ENCODE peak calls at places on chromosomes 2 and 18, in nine cellular contexts. Z is brain microvascular endothelial cell, C is SK-N-SH, D is fibroblast of villous mesenchyme, R is cardiac muscle cell, I is IMR-90, T is A549, W is left ventricle myocardium inferior, X is dorsolateral prefrontal cortex. P is an unnamed sample.

GRCh38 chr18:7755753-7756475 is 188.8 kb downstream of the PTPRM start:
- DNase-seq in Z (no peak), C (no peak), D (peak; percentile 41), R (no peak), I (peak; percentile 31), T (no peak), W (no peak), X (no peak), P (peak; percentile 31)

GRCh38 chr18:49976810-49977209 is 163.5 kb upstream of the ACAA2 start:
- DNase-seq in Z (no peak), C (no peak), D (no peak), R (no peak), I (no peak), T (no peak), W (no peak), X (no peak), P (peak; percentile 7)

GRCh38 chr18:56235773-56236115 is 402.6 kb downstream of the TXNL1 start:
- DNase-seq in Z (no peak), C (no peak), D (no peak), R (peak; percentile 12), I (no peak), T (no peak), W (no peak), X (no peak), P (no peak)

GRCh38 chr2:162490795-162491470 is 147.0 kb downstream of the GCA start:
- DNase-seq in Z (no peak), C (no peak), D (no peak), R (no peak), I (no peak), T (no peak), W (no peak), X (no peak), P (no peak)

GRCh38 chr2:6111676-6112294 is 419.6 kb downstream of the SOX11 start:
- DNase-seq in Z (no peak), C (peak; percentile 46), D (no peak), R (no peak), I (no peak), T (no peak), W (no peak), X (no peak), P (no peak)

GRCh38 chr2:227870710-227871374 is 589 bp upstream of the DAW1 start:
- DNase-seq in Z (peak; percentile 91), C (no peak), D (peak; percentile 71), R (no peak), I (peak; percentile 93), T (peak; percentile 74), W (no peak), X (no peak), P (peak; percentile 54)

GRCh38 chr2:137910641-137911040 is 53.6 kb upstream of the HNMT start:
- DNase-seq in Z (no peak), C (no peak), D (peak; percentile 43), R (peak; percentile 32), I (peak; percentile 20), T (peak; percentile 12), W (no peak), X (no peak), P (peak; percentile 26)

GRCh38 chr2:136957044-136957443 is 191.7 kb downstream of the THSD7B start:
- DNase-seq in Z (no peak), C (no peak), D (no peak), R (no peak), I (no peak), T (no peak), W (no peak), X (no peak), P (no peak)

GRCh38 chr2:53347219-53347618 is 420.4 kb upstream of the CHAC2 start:
- DNase-seq in Z (no peak), C (no peak), D (no peak), R (no peak), I (no peak), T (no peak), W (no peak), X (no peak), P (no peak)

GRCh38 chr2:108912629-108912902 is 76.5 kb downstream of the EDAR start:
- DNase-seq in Z (no peak), C (no peak), D (no peak), R (no peak), I (no peak), T (no peak), W (no peak), X (no peak), P (no peak)

GRCh38 chr18:74895686-74896085 is 298.0 kb downstream of the ZNF407 start:
- DNase-seq in Z (peak; percentile 38), C (no peak), D (peak; percentile 11), R (no peak), I (peak; percentile 70), T (no peak), W (no peak), X (no peak), P (peak; percentile 9)

GRCh38 chr2:44780406-44780805 is 161.1 kb upstream of the SIX3 start:
- DNase-seq in Z (no peak), C (no peak), D (no peak), R (no peak), I (no peak), T (no peak), W (no peak), X (no peak), P (no peak)

GRCh38 chr2:44779793-44780192 is 161.7 kb upstream of the SIX3 start:
- DNase-seq in Z (no peak), C (no peak), D (no peak), R (no peak), I (no peak), T (no peak), W (no peak), X (no peak), P (no peak)

GRCh38 chr2:44777542-44777941 is 164.0 kb upstream of the SIX3 start:
- DNase-seq in Z (no peak), C (no peak), D (no peak), R (no peak), I (no peak), T (no peak), W (no peak), X (no peak), P (no peak)

GRCh38 chr2:44778221-44778654 is 163.3 kb upstream of the SIX3 start:
- DNase-seq in Z (no peak), C (no peak), D (no peak), R (peak; percentile 36), I (no peak), T (no peak), W (no peak), X (no peak), P (no peak)

DNA sequence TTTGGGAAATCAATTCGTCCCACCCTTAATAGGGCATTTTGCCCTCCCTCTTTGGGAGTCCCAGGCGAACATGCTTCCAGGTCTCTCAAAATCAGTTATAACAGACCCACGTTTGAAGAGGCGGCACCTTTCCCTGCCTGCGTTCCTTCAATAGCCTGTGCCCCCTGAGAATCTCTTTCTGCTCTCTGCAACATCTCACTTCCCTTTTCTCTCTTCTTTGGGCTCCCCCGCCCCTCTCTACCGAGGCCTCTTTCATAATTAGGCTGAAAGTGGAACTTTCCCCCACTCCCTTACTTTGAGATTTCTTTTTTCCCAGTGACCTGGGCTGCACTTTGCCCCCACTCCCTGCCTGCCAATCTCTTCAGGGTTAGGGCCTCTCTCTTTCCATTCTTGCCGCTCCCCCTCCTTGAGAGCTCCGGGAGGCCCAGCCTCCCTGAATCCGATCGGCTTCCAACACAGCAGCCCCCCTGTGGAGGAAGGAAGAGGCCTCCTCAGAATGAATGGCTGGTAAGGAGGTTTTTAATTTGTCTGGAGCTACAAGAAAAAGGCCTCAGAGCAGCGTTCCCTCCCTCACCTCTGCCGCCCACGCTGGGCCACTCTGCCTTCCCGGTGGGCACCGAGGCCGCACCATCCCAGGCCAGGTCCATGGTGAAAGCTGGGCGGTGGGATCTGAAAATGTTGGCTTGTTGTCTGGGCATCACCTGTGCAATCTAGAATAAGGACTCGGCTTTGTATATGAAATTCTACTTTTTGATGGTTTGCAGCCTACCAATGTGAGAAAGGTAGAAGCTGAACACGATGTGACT is 162.6 kb upstream of the SIX3 start:
- DNase-seq in Z (no peak), C (no peak), D (no peak), R (no peak), I (no peak), T (no peak), W (no peak), X (no peak), P (no peak)
- H3K4me3 ChIP-seq in Z (no peak overlapping the region), C (no peak overlapping the region), D (no peak overlapping the region), R (no peak overlapping the region), I (no peak overlapping the region), T (no peak overlapping the region), W (no peak overlapping the region), X (no peak overlapping the region), P (no peak overlapping the region)

DNA sequence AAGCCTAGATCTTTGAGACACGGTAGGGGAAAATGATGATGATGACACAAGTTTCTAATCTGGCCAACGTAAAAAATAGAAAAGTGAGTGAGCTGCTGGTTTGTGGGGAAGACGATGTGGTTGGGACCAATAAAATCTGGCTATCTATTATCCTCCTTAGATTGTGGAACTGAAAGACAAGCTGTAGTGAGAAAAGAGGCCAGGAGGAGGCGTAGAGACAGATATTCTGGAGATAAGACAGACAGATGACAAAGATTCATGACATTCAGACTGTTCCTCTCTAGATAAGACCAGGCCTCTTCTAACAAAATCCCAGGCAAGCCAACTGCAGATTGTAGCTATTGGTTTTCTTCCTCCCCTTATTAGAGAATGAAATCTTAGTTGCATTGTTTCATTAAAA is 376.3 kb upstream of the UBE2E3 start:
- DNase-seq in Z (peak; percentile 21), C (no peak), D (peak; percentile 28), R (no peak), I (peak; percentile 15), T (peak; percentile 29), W (no peak), X (no peak), P (no peak)
- TF ChIP-seq CTCF in Z (peak; percentile 55), C (peak; percentile 36), D (peak; percentile 48), R (peak; percentile 28), I (peak; percentile 25), T (no peak), W (no peak), X (no peak), P (peak; percentile 31)

DNA sequence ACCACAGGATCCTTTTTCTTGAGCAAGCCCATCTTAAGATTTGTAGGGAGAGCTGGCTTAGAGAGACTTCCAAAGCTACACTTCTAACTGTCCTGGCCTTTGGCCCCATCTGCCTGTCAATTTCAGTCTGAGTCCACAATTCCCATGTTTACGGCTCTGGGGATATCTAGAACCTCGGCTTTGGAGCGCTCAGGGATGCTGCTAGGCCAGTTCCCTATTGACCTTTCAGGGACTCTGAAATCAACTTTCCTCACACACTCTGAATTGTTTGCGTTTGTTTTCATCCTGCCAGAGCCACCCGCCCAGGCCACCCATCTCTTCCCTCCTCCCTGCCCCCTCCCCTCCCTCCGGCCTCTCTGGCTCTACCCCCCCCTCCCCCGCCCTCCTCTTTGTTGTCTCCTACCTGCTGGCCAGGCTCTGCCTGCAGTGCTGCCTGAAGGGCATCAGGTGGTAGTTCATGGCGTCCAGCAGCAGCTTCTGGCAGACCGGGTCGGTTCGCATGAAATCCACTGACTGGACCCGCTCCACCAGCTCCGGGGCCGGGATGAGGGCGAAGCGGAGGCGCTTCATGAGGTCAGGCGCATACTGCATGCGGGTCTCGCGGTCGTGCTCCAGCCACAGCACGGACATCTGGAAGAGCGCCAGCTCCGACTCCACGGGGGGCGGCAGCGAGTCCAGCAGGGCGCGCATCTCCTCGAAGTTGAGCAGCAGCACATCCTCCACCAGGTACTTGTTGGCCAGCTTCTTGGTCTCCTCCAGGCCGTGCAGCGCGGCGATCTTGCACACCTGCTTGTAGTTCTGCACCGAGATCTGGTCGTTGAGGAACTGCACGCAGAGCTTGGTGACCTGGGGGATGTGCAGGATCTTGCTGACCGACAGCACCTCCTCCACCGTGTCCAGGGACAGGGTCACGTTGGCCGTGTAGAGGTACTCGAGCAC is 3.3 kb downstream of the KLHL14 start:
- DNase-seq in Z (no peak), C (peak; percentile 48), D (no peak), R (peak; percentile 55), I (no peak), T (no peak), W (no peak), X (no peak), P (no peak)
- H3K4me3 ChIP-seq in Z (no peak overlapping the region), C (no peak overlapping the region), D (no peak overlapping the region), R (peak overlapping the region; percentile 85), I (no peak overlapping the region), T (no peak overlapping the region), W (peak overlapping the region; percentile 64), X (peak overlapping the region; percentile 28), P (no peak overlapping the region)

GRCh38 chr2:10812362-10813084 is at the start of gene PDIA6:
- DNase-seq in Z (peak; percentile 97), C (peak; percentile 100), D (peak; percentile 97), R (peak; percentile 98), I (peak; percentile 95), T (peak; percentile 97), W (peak; percentile 98), X (peak; percentile 94), P (peak; percentile 96)
- TF ChIP-seq CTCF in Z (no peak), C (no peak), D (no peak), R (no peak), I (no peak), T (no peak), W (peak; percentile 45), X (no peak), P (no peak)